ENCODE peak calls at places on chromosome 22, in seven cellular contexts. One of them, this sample, is unnamed.

GRCh38 chr22:42805016-42805997 is 51.8 kb downstream of the ARFGAP3 start:
- DNase-seq in HL-60: no peak
- DNase-seq in mesothelial cell of epicardium: no peak
- DNase-seq in fibroblast of lung: no peak
- DNase-seq in AG09309: no peak
- DNase-seq in psoas muscle: peak
- DNase-seq in RWPE1: peak
- DNase-seq in this sample: no peak

GRCh38 chr22:42939451-42939881 is 75.5 kb downstream of the PACSIN2 start:
- DNase-seq in HL-60: no peak
- DNase-seq in mesothelial cell of epicardium: no peak
- DNase-seq in fibroblast of lung: no peak
- DNase-seq in AG09309: no peak
- DNase-seq in psoas muscle: no peak
- DNase-seq in RWPE1: no peak
- DNase-seq in this sample: no peak

GRCh38 chr22:27557554-27558060 is 243.9 kb downstream of the MN1 start:
- DNase-seq in HL-60: no peak
- DNase-seq in mesothelial cell of epicardium: no peak
- DNase-seq in fibroblast of lung: no peak
- DNase-seq in AG09309: no peak
- DNase-seq in psoas muscle: no peak
- DNase-seq in RWPE1: no peak
- DNase-seq in this sample: no peak

GRCh38 chr22:17159504-17159951 is 451 bp upstream of the HDHD5 start:
- DNase-seq in HL-60: no peak
- DNase-seq in mesothelial cell of epicardium: no peak
- DNase-seq in fibroblast of lung: peak
- DNase-seq in AG09309: no peak
- DNase-seq in psoas muscle: no peak
- DNase-seq in RWPE1: peak
- DNase-seq in this sample: peak

GRCh38 chr22:17835256-17835655 is 61.0 kb upstream of the BID start:
- DNase-seq in HL-60: no peak
- DNase-seq in mesothelial cell of epicardium: no peak
- DNase-seq in fibroblast of lung: no peak
- DNase-seq in AG09309: no peak
- DNase-seq in psoas muscle: no peak
- DNase-seq in RWPE1: no peak
- DNase-seq in this sample: no peak

GRCh38 chr22:27952779-27953178 is 33.7 kb upstream of the PITPNB start:
- DNase-seq in HL-60: no peak
- DNase-seq in mesothelial cell of epicardium: no peak
- DNase-seq in fibroblast of lung: peak
- DNase-seq in AG09309: no peak
- DNase-seq in psoas muscle: no peak
- DNase-seq in RWPE1: no peak
- DNase-seq in this sample: no peak

GRCh38 chr22:43235445-43236400 is 48.8 kb upstream of the TTLL12 start:
- DNase-seq in HL-60: no peak
- DNase-seq in mesothelial cell of epicardium: no peak
- DNase-seq in fibroblast of lung: no peak
- DNase-seq in AG09309: no peak
- DNase-seq in psoas muscle: no peak
- DNase-seq in RWPE1: no peak
- DNase-seq in this sample: no peak

GRCh38 chr22:29147241-29147919 is 58.3 kb upstream of the EMID1 start:
- DNase-seq in HL-60: no peak
- DNase-seq in mesothelial cell of epicardium: no peak
- DNase-seq in fibroblast of lung: no peak
- DNase-seq in AG09309: no peak
- DNase-seq in psoas muscle: peak
- DNase-seq in RWPE1: no peak
- DNase-seq in this sample: peak

GRCh38 chr22:45572444-45572843 is 69.8 kb downstream of the FBLN1 start:
- DNase-seq in HL-60: no peak
- DNase-seq in mesothelial cell of epicardium: no peak
- DNase-seq in fibroblast of lung: peak
- DNase-seq in AG09309: no peak
- DNase-seq in psoas muscle: peak
- DNase-seq in RWPE1: peak
- DNase-seq in this sample: no peak

GRCh38 chr22:47163481-47163875 is 401.0 kb downstream of the TBC1D22A start:
- DNase-seq in HL-60: no peak
- DNase-seq in mesothelial cell of epicardium: peak
- DNase-seq in fibroblast of lung: no peak
- DNase-seq in AG09309: no peak
- DNase-seq in psoas muscle: peak
- DNase-seq in RWPE1: no peak
- DNase-seq in this sample: no peak

GRCh38 chr22:17233348-17234043 is 14.3 kb upstream of the ADA2 start:
- DNase-seq in HL-60: no peak
- DNase-seq in mesothelial cell of epicardium: no peak
- DNase-seq in fibroblast of lung: no peak
- DNase-seq in AG09309: no peak
- DNase-seq in psoas muscle: no peak
- DNase-seq in RWPE1: no peak
- DNase-seq in this sample: no peak

GRCh38 chr22:36982136-36982535 is 37.1 kb downstream of the TST start:
- DNase-seq in HL-60: no peak
- DNase-seq in mesothelial cell of epicardium: no peak
- DNase-seq in fibroblast of lung: no peak
- DNase-seq in AG09309: no peak
- DNase-seq in psoas muscle: no peak
- DNase-seq in RWPE1: no peak
- DNase-seq in this sample: peak
- TF ChIP-seq CTCF in HL-60: no peak
- TF ChIP-seq CTCF in mesothelial cell of epicardium: no peak
- TF ChIP-seq CTCF in fibroblast of lung: no peak
- TF ChIP-seq CTCF in AG09309: peak
- TF ChIP-seq CTCF in psoas muscle: no peak
- TF ChIP-seq CTCF in RWPE1: no peak
- TF ChIP-seq CTCF in this sample: no peak

GRCh38 chr22:39418696-39419095 is 19.1 kb downstream of the TAB1 start:
- DNase-seq in HL-60: no peak
- DNase-seq in mesothelial cell of epicardium: no peak
- DNase-seq in fibroblast of lung: no peak
- DNase-seq in AG09309: no peak
- DNase-seq in psoas muscle: no peak
- DNase-seq in RWPE1: no peak
- DNase-seq in this sample: no peak
- TF ChIP-seq CTCF in HL-60: no peak
- TF ChIP-seq CTCF in mesothelial cell of epicardium: no peak
- TF ChIP-seq CTCF in fibroblast of lung: no peak
- TF ChIP-seq CTCF in AG09309: no peak
- TF ChIP-seq CTCF in psoas muscle: no peak
- TF ChIP-seq CTCF in RWPE1: no peak
- TF ChIP-seq CTCF in this sample: no peak

DNA sequence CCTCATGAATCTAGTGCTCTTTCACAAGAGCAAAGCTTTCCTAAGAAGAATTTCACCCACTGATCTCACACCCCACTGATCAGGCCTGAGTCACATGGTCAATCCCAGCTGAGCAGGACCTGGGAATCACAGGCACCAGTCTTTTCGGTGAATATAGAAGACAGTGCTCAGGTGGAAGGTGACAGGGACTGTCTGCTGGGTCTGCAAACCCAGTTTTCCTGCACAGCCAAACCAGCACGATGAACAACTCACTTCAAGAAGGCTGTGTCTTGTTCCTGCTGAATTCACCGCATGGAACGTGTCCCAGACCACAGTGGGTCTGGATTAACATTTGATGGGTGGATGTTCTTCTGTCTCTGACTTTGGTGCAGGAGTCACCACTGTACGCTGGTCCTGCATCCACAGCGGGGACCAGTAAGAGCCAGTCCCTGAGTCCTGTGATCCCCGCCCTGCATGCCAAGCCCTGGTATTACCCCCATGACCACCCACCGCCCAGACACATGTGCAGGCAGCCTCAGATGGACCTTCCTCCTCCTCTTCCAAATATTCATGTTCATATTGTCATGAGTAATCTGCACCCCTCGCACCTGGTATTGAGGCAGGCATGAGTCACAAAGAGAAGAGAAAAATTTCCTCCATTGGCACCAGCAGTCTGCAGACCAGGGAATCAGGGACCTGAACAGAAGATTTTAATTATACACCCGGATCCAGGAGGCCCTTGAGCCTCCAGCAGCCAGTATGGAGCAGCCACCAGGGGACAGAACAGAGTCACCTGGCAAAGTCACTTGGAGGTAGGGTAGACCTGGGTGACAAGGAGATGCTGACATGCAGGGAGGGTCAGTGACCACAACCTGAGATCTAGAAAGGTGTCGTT is 8.6 kb upstream of the IGLL5 start:
- DNase-seq in HL-60: no peak
- DNase-seq in mesothelial cell of epicardium: no peak
- DNase-seq in fibroblast of lung: no peak
- DNase-seq in AG09309: no peak
- DNase-seq in psoas muscle: no peak
- DNase-seq in RWPE1: no peak
- DNase-seq in this sample: no peak
- TF ChIP-seq CTCF in HL-60: peak
- TF ChIP-seq CTCF in mesothelial cell of epicardium: no peak
- TF ChIP-seq CTCF in fibroblast of lung: no peak
- TF ChIP-seq CTCF in AG09309: no peak
- TF ChIP-seq CTCF in psoas muscle: no peak
- TF ChIP-seq CTCF in RWPE1: no peak
- TF ChIP-seq CTCF in this sample: no peak

GRCh38 chr22:21818487-21819182 is 48.8 kb downstream of the MAPK1 start:
- DNase-seq in HL-60: no peak
- DNase-seq in mesothelial cell of epicardium: no peak
- DNase-seq in fibroblast of lung: no peak
- DNase-seq in AG09309: no peak
- DNase-seq in psoas muscle: no peak
- DNase-seq in RWPE1: no peak
- DNase-seq in this sample: no peak

GRCh38 chr22:21816472-21816786 is 51.0 kb downstream of the MAPK1 start:
- DNase-seq in HL-60: no peak
- DNase-seq in mesothelial cell of epicardium: no peak
- DNase-seq in fibroblast of lung: no peak
- DNase-seq in AG09309: no peak
- DNase-seq in psoas muscle: no peak
- DNase-seq in RWPE1: no peak
- DNase-seq in this sample: no peak

GRCh38 chr22:21815357-21815756 is 52.1 kb downstream of the MAPK1 start:
- DNase-seq in HL-60: no peak
- DNase-seq in mesothelial cell of epicardium: no peak
- DNase-seq in fibroblast of lung: no peak
- DNase-seq in AG09309: no peak
- DNase-seq in psoas muscle: no peak
- DNase-seq in RWPE1: no peak
- DNase-seq in this sample: no peak

GRCh38 chr22:21815958-21816357 is 51.5 kb downstream of the MAPK1 start:
- DNase-seq in HL-60: no peak
- DNase-seq in mesothelial cell of epicardium: no peak
- DNase-seq in fibroblast of lung: no peak
- DNase-seq in AG09309: no peak
- DNase-seq in psoas muscle: no peak
- DNase-seq in RWPE1: no peak
- DNase-seq in this sample: no peak

GRCh38 chr22:21816787-21817496 is 50.5 kb downstream of the MAPK1 start:
- DNase-seq in HL-60: peak
- DNase-seq in mesothelial cell of epicardium: no peak
- DNase-seq in fibroblast of lung: peak
- DNase-seq in AG09309: peak
- DNase-seq in psoas muscle: no peak
- DNase-seq in RWPE1: peak
- DNase-seq in this sample: peak
- TF ChIP-seq CTCF in HL-60: no peak
- TF ChIP-seq CTCF in mesothelial cell of epicardium: no peak
- TF ChIP-seq CTCF in fibroblast of lung: no peak
- TF ChIP-seq CTCF in AG09309: no peak
- TF ChIP-seq CTCF in psoas muscle: no peak
- TF ChIP-seq CTCF in RWPE1: no peak
- TF ChIP-seq CTCF in this sample: no peak

GRCh38 chr22:50699754-50700386 is 27.2 kb downstream of the SHANK3 start:
- DNase-seq in HL-60: no peak
- DNase-seq in mesothelial cell of epicardium: peak
- DNase-seq in fibroblast of lung: no peak
- DNase-seq in AG09309: no peak
- DNase-seq in psoas muscle: peak
- DNase-seq in RWPE1: no peak
- DNase-seq in this sample: no peak
- TF ChIP-seq CTCF in HL-60: no peak
- TF ChIP-seq CTCF in mesothelial cell of epicardium: no peak
- TF ChIP-seq CTCF in fibroblast of lung: no peak
- TF ChIP-seq CTCF in AG09309: no peak
- TF ChIP-seq CTCF in psoas muscle: peak
- TF ChIP-seq CTCF in RWPE1: no peak
- TF ChIP-seq CTCF in this sample: no peak

DNA sequence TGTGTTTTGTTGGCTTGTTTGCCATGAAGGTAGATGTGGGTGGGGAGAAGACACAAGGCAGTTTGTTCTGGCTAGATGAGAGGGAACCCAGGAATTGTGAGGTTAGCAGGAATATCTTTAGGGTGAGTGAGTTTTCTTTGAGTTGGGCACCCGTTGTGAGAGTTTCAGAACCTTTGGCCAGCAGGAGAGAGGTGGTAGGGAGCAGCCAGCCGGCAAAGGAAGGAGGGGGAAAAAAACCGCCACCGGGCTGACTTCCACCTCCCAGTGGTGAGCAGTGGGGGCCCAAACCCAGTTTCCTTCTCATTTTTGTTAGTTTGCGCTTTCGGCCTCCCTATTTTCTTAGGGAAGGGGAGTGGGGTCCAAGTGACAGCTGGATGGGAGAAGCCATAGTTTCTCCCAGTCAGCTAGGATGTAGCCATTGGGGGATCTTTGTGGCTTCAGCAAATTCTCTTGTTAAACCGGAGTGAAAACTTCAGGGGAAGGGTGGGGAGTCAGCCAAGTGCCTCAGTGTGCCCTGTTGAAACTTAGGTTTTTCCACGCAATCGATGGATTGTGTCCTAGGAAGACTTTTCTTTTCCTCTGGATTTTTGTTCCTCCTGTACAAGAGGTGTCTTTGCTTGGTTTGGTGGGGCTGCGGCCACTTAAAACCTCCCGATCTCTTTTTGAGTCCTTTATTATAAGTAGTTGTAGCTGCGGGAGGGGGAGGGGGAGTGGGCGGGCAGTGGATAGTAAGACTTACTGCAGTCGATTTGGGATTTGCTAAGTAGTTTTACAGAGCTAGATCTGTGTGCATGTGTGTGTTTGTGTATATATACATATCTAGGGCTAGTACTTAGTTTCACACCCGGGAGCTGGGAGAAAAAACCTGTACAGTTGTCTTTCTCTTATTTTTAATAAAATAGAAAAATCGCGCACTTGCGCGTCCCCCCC is 1.1 kb upstream of the GCAT start:
- DNase-seq in HL-60: no peak
- DNase-seq in mesothelial cell of epicardium: no peak
- DNase-seq in fibroblast of lung: peak
- DNase-seq in AG09309: no peak
- DNase-seq in psoas muscle: no peak
- DNase-seq in RWPE1: no peak
- DNase-seq in this sample: no peak
- TF ChIP-seq CTCF in HL-60: no peak
- TF ChIP-seq CTCF in mesothelial cell of epicardium: no peak
- TF ChIP-seq CTCF in fibroblast of lung: no peak
- TF ChIP-seq CTCF in AG09309: peak
- TF ChIP-seq CTCF in psoas muscle: no peak
- TF ChIP-seq CTCF in RWPE1: no peak
- TF ChIP-seq CTCF in this sample: no peak

This sample was measured in GM13976.